ENCODE peak calls at places on chromosomes 16 and 17, in five cellular contexts. S is cardiac fibroblast, C is HL-60, F is tibial nerve, W is psoas muscle. Y is an unnamed sample.

GRCh38 chr17:7721612-7722011 is 4.1 kb downstream of the DNAH2 start:
- DNase-seq in C (no peak), F (no peak), S (no peak), W (no peak), Y (no peak)

GRCh38 chr17:56440391-56440790 is 153.1 kb upstream of the NOG start:
- DNase-seq in C (no peak), F (no peak), W (no peak), S (peak; percentile 3), Y (no peak)

GRCh38 chr17:39069114-39069756 is 82.2 kb downstream of the PLXDC1 start:
- DNase-seq in C (no peak), S (peak; percentile 70), W (no peak), F (no peak), Y (no peak)

GRCh38 chr16:14486520-14487303 is 143.3 kb downstream of the PARN start:
- DNase-seq in F (peak; percentile 80), S (peak; percentile 93), W (peak; percentile 76), C (no peak), Y (peak; percentile 91)

GRCh38 chr17:62179525-62180161 is 114.6 kb upstream of the MED13 start:
- DNase-seq in W (no peak), C (no peak), F (no peak), S (peak; percentile 56), Y (no peak)

GRCh38 chr17:76122411-76123126 is 18.5 kb downstream of the FOXJ1 start:
- DNase-seq in S (no peak), W (no peak), F (no peak), C (no peak), Y (no peak)

GRCh38 chr16:46884513-46885293 is 541 bp downstream of the GPT2 start:
- DNase-seq in S (peak; percentile 28), F (no peak), C (no peak), W (no peak), Y (peak; percentile 31)

GRCh38 chr17:27603870-27604794 is 26.9 kb upstream of the LGALS9 start:
- DNase-seq in S (no peak), W (no peak), F (no peak), C (no peak), Y (no peak)

GRCh38 chr17:1703063-1703462 is 7.1 kb downstream of the TLCD2 start:
- DNase-seq in S (peak; percentile 44), F (no peak), C (no peak), W (no peak), Y (no peak)

GRCh38 chr16:30958164-30959083 is 870 bp downstream of the SETD1A start:
- DNase-seq in C (no peak), F (no peak), W (peak; percentile 68), S (peak; percentile 42), Y (no peak)

GRCh38 chr16:86575754-86576557 is 2.4 kb upstream of the FOXL1 start:
- DNase-seq in S (peak; percentile 98), W (peak; percentile 70), F (peak; percentile 86), C (no peak), Y (no peak)

GRCh38 chr17:72122336-72122667 is 1.5 kb downstream of the SOX9 start:
- DNase-seq in F (no peak), S (no peak), C (no peak), W (no peak), Y (no peak)

GRCh38 chr17:72123496-72123963 is 2.7 kb downstream of the SOX9 start:
- DNase-seq in F (no peak), W (no peak), C (no peak), S (no peak), Y (no peak)

GRCh38 chr17:72122002-72122310 is 1.1 kb downstream of the SOX9 start:
- DNase-seq in W (no peak), S (no peak), C (no peak), F (no peak), Y (no peak)

GRCh38 chr17:72123964-72124791 is 3.4 kb downstream of the SOX9 start:
- DNase-seq in C (no peak), F (no peak), W (no peak), S (no peak), Y (no peak)

DNA sequence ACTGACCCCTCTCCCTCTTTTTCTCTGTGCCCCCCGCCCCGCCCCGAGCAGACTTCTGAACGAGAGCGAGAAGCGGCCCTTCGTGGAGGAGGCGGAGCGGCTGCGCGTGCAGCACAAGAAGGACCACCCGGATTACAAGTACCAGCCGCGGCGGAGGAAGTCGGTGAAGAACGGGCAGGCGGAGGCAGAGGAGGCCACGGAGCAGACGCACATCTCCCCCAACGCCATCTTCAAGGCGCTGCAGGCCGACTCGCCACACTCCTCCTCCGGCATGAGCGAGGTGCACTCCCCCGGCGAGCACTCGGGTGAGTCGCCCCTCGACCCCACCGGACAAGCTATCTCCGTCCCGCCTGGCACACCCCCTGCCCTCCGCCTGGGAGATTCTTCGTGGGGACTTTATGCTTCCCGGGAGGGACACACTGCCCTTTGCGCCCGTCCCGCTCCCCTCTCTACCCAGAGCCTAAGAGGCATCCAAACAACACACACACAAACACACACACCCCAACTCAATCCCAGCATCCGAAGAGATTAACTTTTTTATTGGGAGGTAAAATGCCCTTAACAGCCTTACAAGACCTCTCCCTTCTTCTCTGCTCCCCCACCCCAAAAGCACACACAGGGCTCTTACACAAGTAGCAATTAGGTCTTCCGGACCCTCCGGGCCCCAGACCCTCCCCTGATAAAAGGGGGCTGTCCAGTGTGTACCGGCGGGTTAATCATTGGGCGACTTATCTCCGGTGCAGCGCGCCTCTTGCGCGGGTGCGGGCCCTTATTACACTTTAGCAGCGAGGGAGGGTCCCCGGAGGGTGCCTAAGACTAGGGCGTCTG is 2.1 kb downstream of the SOX9 start:
- DNase-seq in F (no peak), S (peak; percentile 43), W (peak; percentile 26), C (no peak), Y (no peak)
- H3K4me3 ChIP-seq in F (peak overlapping the region; percentile 68), S (peak overlapping the region; percentile 79), W (peak overlapping the region; percentile 81), C (no peak overlapping the region), Y (peak overlapping the region; percentile 22)

GRCh38 chr16:85453701-85454100 is 159.4 kb upstream of the GSE1 start:
- DNase-seq in S (no peak), F (no peak), C (no peak), W (no peak), Y (no peak)

GRCh38 chr16:85449885-85450245 is 163.3 kb upstream of the GSE1 start:
- DNase-seq in S (no peak), W (no peak), C (no peak), F (no peak), Y (no peak)

GRCh38 chr16:85452364-85453178 is 160.6 kb upstream of the GSE1 start:
- DNase-seq in W (no peak), F (no peak), S (no peak), C (no peak), Y (no peak)

GRCh38 chr16:85453179-85453678 is 159.9 kb upstream of the GSE1 start:
- DNase-seq in W (no peak), S (no peak), F (no peak), C (no peak), Y (no peak)

DNA sequence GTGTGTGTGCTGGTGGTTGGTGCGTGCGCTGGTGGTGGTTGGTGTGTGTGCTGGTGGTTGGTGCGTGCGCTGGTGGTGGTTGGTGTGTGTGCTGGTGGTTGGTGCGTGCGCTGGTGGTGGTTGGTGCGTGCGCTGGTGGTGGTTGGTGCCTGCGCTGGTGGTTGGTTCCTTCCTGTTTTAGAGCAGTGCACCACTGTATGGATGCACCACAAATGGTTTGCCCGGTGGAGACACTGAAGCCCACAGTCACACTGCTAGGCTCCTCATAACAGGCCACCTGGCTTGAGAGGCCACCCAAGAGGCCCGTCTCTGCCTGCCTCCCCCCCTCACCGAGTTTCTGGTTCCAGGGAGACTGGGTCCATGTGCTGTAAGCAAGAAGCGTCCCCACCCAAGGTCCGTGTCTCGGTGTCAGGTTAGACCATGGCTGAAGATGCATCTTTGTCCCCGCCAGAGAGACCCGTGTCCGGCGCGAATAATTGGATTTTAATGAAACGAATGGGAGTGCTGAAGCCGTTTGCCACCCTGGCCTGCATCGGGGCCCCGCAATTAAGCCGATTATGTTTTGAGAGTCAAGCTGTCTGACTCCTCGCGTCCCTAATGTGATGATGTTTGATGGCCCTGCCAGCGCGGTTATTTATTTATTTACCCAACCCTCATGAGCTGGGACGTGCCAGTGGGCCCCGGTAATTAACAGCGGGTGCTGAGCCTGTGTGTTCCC is 161.3 kb upstream of the GSE1 start:
- DNase-seq in W (no peak), F (no peak), S (no peak), C (no peak), Y (no peak)
- H3K4me3 ChIP-seq in W (no peak overlapping the region), F (no peak overlapping the region), S (no peak overlapping the region), C (no peak overlapping the region), Y (no peak overlapping the region)

GRCh38 chr17:63679214-63679613 is 20.7 kb downstream of the LIMD2 start:
- DNase-seq in C (no peak), F (no peak), S (no peak), W (no peak), Y (no peak)

GRCh38 chr17:63680700-63681099 is 19.2 kb downstream of the LIMD2 start:
- DNase-seq in W (no peak), C (no peak), F (no peak), S (no peak), Y (no peak)

GRCh38 chr17:63675607-63676539 is 24.1 kb downstream of the LIMD2 start:
- DNase-seq in F (peak; percentile 63), C (no peak), W (peak; percentile 66), S (peak; percentile 85), Y (peak; percentile 73)

GRCh38 chr17:63676540-63676933 is 23.4 kb downstream of the LIMD2 start:
- DNase-seq in C (no peak), W (no peak), S (no peak), F (no peak), Y (no peak)

DNA sequence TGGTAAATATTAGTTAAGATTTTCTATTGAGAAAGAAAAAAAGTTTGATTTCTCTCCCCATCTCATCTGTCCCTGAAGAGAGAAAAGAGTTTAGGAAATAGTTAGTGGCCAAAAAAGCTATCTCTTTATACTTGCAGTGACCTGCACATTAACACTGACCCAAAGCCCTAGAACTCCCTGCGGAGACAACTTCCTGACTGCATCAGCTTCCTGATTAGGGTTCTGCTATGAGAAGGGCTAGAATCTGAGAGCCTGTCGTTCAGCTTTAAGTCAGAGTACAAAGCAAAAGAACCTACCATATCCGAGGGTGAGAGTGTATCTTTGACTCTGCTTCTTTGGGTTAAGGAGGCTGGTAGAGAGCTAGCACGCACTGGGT is 24.7 kb downstream of the LIMD2 start:
- DNase-seq in W (no peak), C (no peak), F (no peak), S (peak; percentile 42), Y (no peak)
- H3K4me3 ChIP-seq in W (peak overlapping the region; percentile 22), C (no peak overlapping the region), F (no peak overlapping the region), S (no peak overlapping the region), Y (peak overlapping the region; percentile 7)

GRCh38 chr16:89381788-89382187 is 108.6 kb downstream of the ANKRD11 start:
- DNase-seq in C (no peak), F (no peak), S (no peak), W (no peak), Y (no peak)
- H3K4me3 ChIP-seq in C (no peak overlapping the region), F (no peak overlapping the region), S (no peak overlapping the region), W (no peak overlapping the region), Y (no peak overlapping the region)

DNA sequence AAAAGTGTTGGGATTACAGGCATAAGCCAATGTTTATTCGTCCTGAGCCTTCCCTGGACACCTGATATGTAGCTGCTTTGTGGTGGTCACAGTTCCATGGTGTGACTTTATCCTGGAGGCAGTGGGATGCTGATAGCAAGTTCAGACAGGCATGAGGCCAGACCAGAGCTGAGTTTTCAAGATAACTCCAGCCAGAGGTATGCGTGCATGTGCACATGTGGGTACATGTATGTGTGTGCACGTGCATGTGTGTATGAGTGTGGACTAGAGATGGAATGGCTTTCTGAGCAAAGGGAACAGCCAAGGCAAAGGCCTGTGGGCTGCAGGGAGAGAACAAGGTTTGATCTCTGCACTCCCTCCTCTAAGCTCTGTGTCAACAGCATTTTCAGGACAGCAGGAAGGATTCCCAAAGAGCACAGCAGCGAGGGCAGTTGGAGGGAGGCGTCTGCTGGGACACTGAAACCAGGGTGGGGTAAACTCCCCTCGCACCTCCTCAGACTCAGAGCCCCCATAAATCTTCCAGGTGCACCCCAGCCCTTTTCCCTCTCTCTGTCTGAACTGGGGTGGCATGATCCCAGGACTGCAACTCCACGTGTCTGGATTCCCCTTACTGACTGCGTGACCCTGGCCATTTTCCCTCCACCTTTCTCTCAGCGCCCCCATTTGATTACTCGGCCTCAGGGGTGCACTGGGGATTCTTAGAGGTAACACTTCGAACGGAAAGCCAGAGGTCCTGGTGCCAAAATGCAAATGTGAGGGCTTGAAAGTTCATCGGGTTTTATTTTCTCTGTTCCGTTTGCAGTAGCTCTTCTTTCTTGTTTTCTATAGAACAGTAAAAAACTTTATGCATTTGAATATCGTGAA is 15.3 kb downstream of the NLRC5 start:
- DNase-seq in C (no peak), S (no peak), W (no peak), F (no peak), Y (no peak)
- H3K4me3 ChIP-seq in C (no peak overlapping the region), S (no peak overlapping the region), W (no peak overlapping the region), F (no peak overlapping the region), Y (no peak overlapping the region)